ENCODE peak calls at places on chromosome 1, in eight cellular contexts. Y, G, F, D, Q, N, A and T are unnamed samples.

GRCh38 chr1:53625049-53625448 is 113.9 kb downstream of the GLIS1 start:
- DNase-seq in Q (no peak), D (peak), F (no peak), N (no peak), G (no peak), Y (no peak), A (no peak), T (no peak)

GRCh38 chr1:125065821-125066180 is 3881.0 kb downstream of the SRGAP2C start:
- DNase-seq in F (no peak), D (no peak), N (no peak), Q (no peak), G (no peak), A (no peak), Y (no peak), T (no peak)

GRCh38 chr1:202158810-202159533 is 1.4 kb downstream of the PTPN7 start:
- DNase-seq in N (no peak), Y (no peak), G (no peak), Q (peak), F (no peak), D (no peak), A (no peak), T (peak)

GRCh38 chr1:116910379-116911165 is 856 bp downstream of the PTGFRN start:
- DNase-seq in F (no peak), Q (peak), D (no peak), Y (peak), G (peak), A (no peak), N (peak), T (no peak)

GRCh38 chr1:15489052-15489736 is 13.3 kb downstream of the CELA2B start:
- DNase-seq in Q (no peak), G (no peak), A (no peak), D (no peak), F (no peak), Y (no peak), N (no peak), T (no peak)

GRCh38 chr1:7690076-7690475 is 81.0 kb upstream of the VAMP3 start:
- DNase-seq in Q (no peak), G (no peak), Y (no peak), F (no peak), D (no peak), A (no peak), N (no peak), T (no peak)

GRCh38 chr1:84000196-84000885 is 1.4 kb upstream of the TTLL7 start:
- DNase-seq in G (no peak), N (no peak), D (no peak), F (no peak), Y (no peak), Q (no peak), A (no peak), T (no peak)

GRCh38 chr1:177566495-177566894 is 395.7 kb downstream of the BRINP2 start:
- DNase-seq in F (no peak), A (no peak), Y (no peak), G (no peak), Q (no peak), D (no peak), N (no peak), T (no peak)

GRCh38 chr1:154326546-154327465 is 1.5 kb downstream of the ATP8B2 start:
- DNase-seq in Y (no peak), F (peak), N (no peak), G (no peak), D (peak), A (no peak), Q (no peak), T (no peak)

GRCh38 chr1:10628685-10629084 is 153.9 kb downstream of the PEX14 start:
- DNase-seq in N (no peak), A (no peak), D (peak), Y (no peak), Q (no peak), F (no peak), G (no peak), T (no peak)